ENCODE peak calls at places on chromosomes 6 and 20, in seven cellular contexts. I is effector CD4-positive, alpha-beta T cell; F is stimulated activated CD4-positive, alpha-beta T cell treated with anti-CD3 and anti-CD28 coated beads, Interleukin-15, amount 100 ng/mL, for 24 hours; L is adrenal gland; N is stomach; X is HEK293T; D is OCI-LY7. W is an unnamed sample.

GRCh38 chr6:90008908-90009501 is 114.7 kb downstream of the GJA10 start:
- DNase-seq in N (no peak), L (no peak), X (no peak), D (no peak), I (no peak), F (no peak), W (no peak)

GRCh38 chr6:3751019-3751729 is at the start of gene PXDC1:
- DNase-seq in F (peak), N (no peak), D (no peak), L (peak), I (no peak), X (peak), W (no peak)

GRCh38 chr6:7697432-7697819 is 28.5 kb upstream of the BMP6 start:
- DNase-seq in N (no peak), X (no peak), D (no peak), F (no peak), I (no peak), L (peak), W (no peak)

GRCh38 chr20:46666306-46666705 is 15.0 kb upstream of the SLC13A3 start:
- DNase-seq in I (no peak), N (no peak), X (no peak), F (no peak), L (no peak), D (no peak), W (no peak)

GRCh38 chr6:14747881-14748520 is 497.9 kb upstream of the JARID2 start:
- DNase-seq in I (no peak), N (no peak), L (no peak), X (no peak), D (no peak), F (peak), W (no peak)

GRCh38 chr6:90369024-90369519 is 72.4 kb upstream of the BACH2 start:
- DNase-seq in I (no peak), L (peak), N (peak), F (peak), X (peak), D (no peak), W (peak)

GRCh38 chr6:120816862-120817261 is 517.4 kb downstream of the TBC1D32 start:
- DNase-seq in I (no peak), N (no peak), L (no peak), X (no peak), D (no peak), F (no peak), W (no peak)

GRCh38 chr6:142301421-142302391 is at the start of gene ADGRG6:
- DNase-seq in F (peak), X (peak), I (no peak), N (peak), D (no peak), L (peak), W (peak)

GRCh38 chr6:135358251-135358821 is 139.2 kb downstream of the AHI1 start:
- DNase-seq in D (no peak), I (no peak), F (no peak), N (no peak), L (no peak), X (no peak), W (no peak)

GRCh38 chr6:45965787-45966186 is 49.9 kb downstream of the CLIC5 start:
- DNase-seq in X (no peak), I (no peak), L (no peak), D (no peak), N (no peak), F (no peak), W (no peak)

GRCh38 chr20:50729925-50730764 is 1.2 kb upstream of the PARD6B start:
- DNase-seq in X (no peak), D (no peak), F (no peak), N (no peak), L (peak), I (no peak), W (no peak)

GRCh38 chr6:153814136-153814535 is 224.9 kb upstream of the OPRM1 start:
- DNase-seq in L (no peak), I (no peak), F (no peak), X (peak), D (no peak), N (no peak), W (peak)

GRCh38 chr6:42659806-42660205 is 62.6 kb downstream of the PRPH2 start:
- DNase-seq in D (no peak), I (no peak), F (no peak), L (no peak), X (no peak), N (no peak), W (no peak)

GRCh38 chr6:18160921-18161320 is 5.7 kb downstream of the KDM1B start:
- DNase-seq in L (no peak), X (no peak), N (no peak), I (no peak), F (no peak), D (no peak), W (no peak)

GRCh38 chr6:119259027-119259426 is 90.5 kb downstream of the MAN1A1 start:
- DNase-seq in I (no peak), X (no peak), F (no peak), N (no peak), L (no peak), D (no peak), W (no peak)

GRCh38 chr6:37653229-37653628 is 44.5 kb downstream of the MDGA1 start:
- DNase-seq in D (no peak), L (no peak), F (no peak), X (no peak), N (no peak), I (no peak), W (no peak)

GRCh38 chr6:41578714-41579610 is 32.8 kb downstream of the FOXP4 start:
- DNase-seq in F (no peak), L (no peak), X (no peak), I (no peak), D (no peak), N (no peak), W (peak)

GRCh38 chr6:160240691-160241084 is 17.9 kb downstream of the SLC22A2 start:
- DNase-seq in D (no peak), N (no peak), F (no peak), I (no peak), L (no peak), X (no peak), W (no peak)

GRCh38 chr20:47150403-47151152 is 205.9 kb downstream of the ZMYND8 start:
- DNase-seq in F (peak), N (peak), D (peak), I (no peak), X (peak), L (peak), W (peak)

GRCh38 chr6:21022343-21023107 is 488.3 kb downstream of the CDKAL1 start:
- DNase-seq in I (no peak), D (no peak), F (no peak), L (no peak), X (peak), N (peak), W (peak)

GRCh38 chr6:160069050-160069454 is 52.6 kb upstream of the SLC22A1 start:
- DNase-seq in I (no peak), X (no peak), N (no peak), D (peak), F (peak), L (no peak), W (no peak)

GRCh38 chr20:56385130-56385529 is 6.9 kb downstream of the AURKA start:
- DNase-seq in X (no peak), F (no peak), D (no peak), I (no peak), L (no peak), N (no peak), W (no peak)

GRCh38 chr6:168363811-168364792 is 44.5 kb upstream of the DACT2 start:
- DNase-seq in I (no peak), D (no peak), L (no peak), F (no peak), X (no peak), N (no peak), W (no peak)

GRCh38 chr20:20969701-20970100 is 136.5 kb downstream of the LINC00237 start:
- DNase-seq in L (no peak), F (no peak), D (no peak), I (no peak), N (no peak), X (no peak), W (no peak)

GRCh38 chr20:6974819-6975218 is 207.3 kb downstream of the BMP2 start:
- DNase-seq in I (no peak), X (no peak), N (no peak), D (no peak), F (no peak), L (no peak), W (no peak)

GRCh38 chr6:89986650-89987074 is 92.4 kb downstream of the GJA10 start:
- DNase-seq in L (no peak), N (no peak), I (no peak), X (no peak), D (no peak), F (no peak), W (no peak)

GRCh38 chr6:140980265-140980887 is 1152.3 kb upstream of the GJE1 start:
- DNase-seq in X (no peak), N (no peak), I (no peak), L (no peak), F (no peak), D (no peak), W (no peak)

GRCh38 chr20:25739615-25740320 is 43.1 kb upstream of the ZNF337 start:
- DNase-seq in X (no peak), N (no peak), F (no peak), L (no peak), D (no peak), I (no peak), W (no peak)

GRCh38 chr6:32114853-32115252 is 5.7 kb upstream of the TNXB start:
- DNase-seq in X (no peak), F (no peak), N (no peak), L (no peak), D (no peak), I (no peak), W (no peak)

GRCh38 chr20:3396492-3396891 is 11.0 kb downstream of the DNAAF9 start:
- DNase-seq in N (no peak), D (no peak), L (no peak), I (no peak), X (no peak), F (no peak), W (no peak)

GRCh38 chr6:120010075-120010474 is 660.5 kb upstream of the MAN1A1 start:
- DNase-seq in X (no peak), N (no peak), D (no peak), L (no peak), I (no peak), F (no peak), W (no peak)

GRCh38 chr6:23523771-23524170 is 602.2 kb upstream of the NRSN1 start:
- DNase-seq in N (no peak), L (no peak), X (no peak), D (no peak), F (no peak), I (no peak), W (no peak)

W was measured in ELF-1.